ENCODE peak calls at places on chromosomes 11 and 22, in eight cellular contexts. I is COLO829; O is head of caudate nucleus; X is fibroblast of the aortic adventitia; S is activated T-cell treated with anti-CD3 and anti-CD28 coated beads, Interleukin-2, amount 50 U/mL, for 4 hours; Q is ureter; C is cardiac fibroblast; F is iPS-NIHi11. Y is an unnamed sample.

GRCh38 chr22:22714600-22715361 is 70.4 kb downstream of the GGTLC2 start:
- DNase-seq in I (no peak), O (no peak), X (no peak), S (no peak), Q (no peak), C (no peak), F (no peak), Y (no peak)

GRCh38 chr11:3971756-3972404 is 116.4 kb downstream of the STIM1 start:
- DNase-seq in I (no peak), O (no peak), X (peak), S (no peak), Q (no peak), C (peak), F (no peak), Y (no peak)

GRCh38 chr22:23302171-23303002 is 122.1 kb downstream of the BCR start:
- DNase-seq in I (no peak), O (peak), X (no peak), S (no peak), Q (no peak), C (peak), F (no peak), Y (no peak)

GRCh38 chr11:102287963-102288744 is 29.1 kb upstream of the BIRC3 start:
- DNase-seq in I (peak), O (no peak), X (peak), S (no peak), Q (no peak), C (peak), F (peak), Y (peak)

GRCh38 chr22:31313366-31314147 is 21.3 kb upstream of the PIK3IP1 start:
- DNase-seq in I (peak), O (peak), X (peak), S (peak), Q (peak), C (peak), F (peak), Y (no peak)

GRCh38 chr11:122163420-122163819 is 47.4 kb upstream of the BLID start:
- DNase-seq in I (no peak), O (no peak), X (peak), S (no peak), Q (no peak), C (peak), F (no peak), Y (no peak)

GRCh38 chr11:125111341-125112234 is at the start of gene TMEM218:
- DNase-seq in I (peak), O (peak), X (peak), S (peak), Q (peak), C (peak), F (peak), Y (peak)

GRCh38 chr11:113176561-113176960 is 137.8 kb upstream of the TTC12 start:
- DNase-seq in I (no peak), O (no peak), X (peak), S (no peak), Q (no peak), C (peak), F (no peak), Y (no peak)

GRCh38 chr11:121127809-121128208 is 26.8 kb downstream of the TECTA start:
- DNase-seq in I (no peak), O (no peak), X (no peak), S (no peak), Q (no peak), C (no peak), F (no peak), Y (no peak)

GRCh38 chr11:12377106-12377823 is at the start of gene PARVA:
- DNase-seq in I (no peak), O (peak), X (peak), S (no peak), Q (peak), C (peak), F (peak), Y (peak)

GRCh38 chr11:112961751-112962747 is 829 bp downstream of the NCAM1 start:
- DNase-seq in I (no peak), O (peak), X (no peak), S (no peak), Q (no peak), C (no peak), F (no peak), Y (no peak)

GRCh38 chr11:87176044-87176443 is 138.3 kb downstream of the TMEM135 start:
- DNase-seq in I (no peak), O (no peak), X (no peak), S (no peak), Q (no peak), C (no peak), F (no peak), Y (no peak)

GRCh38 chr22:23058063-23058462 is 12.3 kb upstream of the GNAZ start:
- DNase-seq in I (no peak), O (no peak), X (no peak), S (no peak), Q (peak), C (no peak), F (no peak), Y (no peak)

Y was measured in pulmonary artery endothelial cell.